ENCODE peak calls at places on chromosomes 2 and 18, in five cellular contexts. T is K562, C is GM20000, U is right lobe of liver, N is tibial nerve. D is an unnamed sample.
A peak's percentile ranks its signal among the peaks of the same experiment; 100 is the strongest.

GRCh38 chr2:241040811-241041334 is 42.5 kb downstream of the SNED1 start:
- DNase-seq in T (no peak), C (no peak), U (no peak), N (no peak), D (no peak)

GRCh38 chr2:158953926-158954763 is 14.3 kb upstream of the TANC1 start:
- DNase-seq in T (no peak), C (no peak), U (peak; percentile 78), N (peak; percentile 69), D (peak; percentile 81)

GRCh38 chr2:108621087-108621559 is 86.9 kb downstream of the LIMS1 start:
- DNase-seq in T (peak; percentile 52), C (peak; percentile 61), U (no peak), N (no peak), D (no peak)

GRCh38 chr2:7930800-7931635 is 750.8 kb upstream of the ID2 start:
- DNase-seq in T (no peak), C (no peak), U (no peak), N (no peak), D (peak; percentile 51)

GRCh38 chr2:149544692-149545091 is 42.9 kb downstream of the MMADHC start:
- DNase-seq in T (no peak), C (no peak), U (no peak), N (no peak), D (no peak)

GRCh38 chr18:48227206-48227605 is 182.0 kb downstream of the ZBTB7C start:
- DNase-seq in T (no peak), C (no peak), U (no peak), N (no peak), D (no peak)

GRCh38 chr18:44968336-44968735 is 287.6 kb downstream of the SETBP1 start:
- DNase-seq in T (no peak), C (no peak), U (no peak), N (no peak), D (no peak)

GRCh38 chr18:13524824-13525223 is 201.5 kb downstream of the FAM210A start:
- DNase-seq in T (no peak), C (no peak), U (no peak), N (no peak), D (no peak)

GRCh38 chr2:222284466-222284865 is 14.3 kb downstream of the PAX3 start:
- DNase-seq in T (no peak), C (no peak), U (no peak), N (no peak), D (no peak)

GRCh38 chr18:23683155-23683554 is 6.1 kb upstream of the LAMA3 start:
- DNase-seq in T (no peak), C (no peak), U (no peak), N (no peak), D (no peak)

GRCh38 chr2:136314240-136314639 is 196.3 kb upstream of the CXCR4 start:
- DNase-seq in T (no peak), C (no peak), U (no peak), N (no peak), D (no peak)

GRCh38 chr18:24009651-24010333 is 4.8 kb upstream of the TTC39C start:
- DNase-seq in T (no peak), C (peak; percentile 50), U (no peak), N (no peak), D (no peak)

GRCh38 chr2:185952098-185952497 is 213.5 kb downstream of the FSIP2 start:
- DNase-seq in T (no peak), C (no peak), U (no peak), N (no peak), D (no peak)

GRCh38 chr2:174059875-174060226 is 94.7 kb upstream of the SP3 start:
- DNase-seq in T (no peak), C (no peak), U (no peak), N (no peak), D (no peak)

GRCh38 chr18:23071285-23071684 is 64.0 kb upstream of the CABLES1 start:
- DNase-seq in T (no peak), C (peak; percentile 77), U (no peak), N (no peak), D (peak; percentile 23)

GRCh38 chr18:69494841-69495240 is 94.2 kb downstream of the DOK6 start:
- DNase-seq in T (no peak), C (no peak), U (no peak), N (no peak), D (no peak)

GRCh38 chr2:149507933-149508332 is 79.6 kb downstream of the MMADHC start:
- DNase-seq in T (no peak), C (no peak), U (no peak), N (no peak), D (no peak)

GRCh38 chr2:197310940-197311485 is 433 bp upstream of the ANKRD44 start:
- DNase-seq in T (no peak), C (no peak), U (no peak), N (no peak), D (no peak)

GRCh38 chr2:139609109-139609508 is 828.9 kb upstream of the NXPH2 start:
- DNase-seq in T (no peak), C (no peak), U (no peak), N (no peak), D (no peak)

GRCh38 chr2:148756292-148756975 is 111.9 kb downstream of the EPC2 start:
- DNase-seq in T (no peak), C (no peak), U (no peak), N (no peak), D (no peak)

GRCh38 chr2:111652038-111652437 is 232.0 kb downstream of the ANAPC1 start:
- DNase-seq in T (no peak), C (no peak), U (no peak), N (no peak), D (no peak)

GRCh38 chr2:228180126-228181097 is 1.1 kb downstream of the SPHKAP start:
- DNase-seq in T (no peak), C (peak; percentile 22), U (no peak), N (no peak), D (peak; percentile 39)

GRCh38 chr2:3198119-3198518 is 179.5 kb downstream of the EIPR1 start:
- DNase-seq in T (no peak), C (no peak), U (no peak), N (no peak), D (no peak)

GRCh38 chr2:105712981-105713596 is 31.6 kb upstream of the NCK2 start:
- DNase-seq in T (no peak), C (no peak), U (no peak), N (no peak), D (no peak)

GRCh38 chr2:31534636-31535035 is 46.1 kb downstream of the SRD5A2 start:
- DNase-seq in T (no peak), C (no peak), U (no peak), N (no peak), D (no peak)

GRCh38 chr2:207589143-207589542 is 36.1 kb downstream of the METTL21A start:
- DNase-seq in T (no peak), C (no peak), U (no peak), N (no peak), D (no peak)

GRCh38 chr2:134782792-134783191 is 55.6 kb upstream of the ACMSD start:
- DNase-seq in T (no peak), C (no peak), U (peak; percentile 67), N (no peak), D (no peak)

GRCh38 chr18:80253871-80254492 is 6.7 kb upstream of the PARD6G start:
- DNase-seq in T (peak; percentile 40), C (no peak), U (no peak), N (no peak), D (no peak)

GRCh38 chr2:179917272-179917671 is 55.9 kb upstream of the ZNF385B start:
- DNase-seq in T (no peak), C (no peak), U (no peak), N (no peak), D (no peak)

GRCh38 chr18:10453885-10454772 is at the start of gene APCDD1:
- DNase-seq in T (peak; percentile 20), C (no peak), U (peak; percentile 50), N (peak; percentile 70), D (peak; percentile 67)

GRCh38 chr18:76252880-76253279 is 242.2 kb downstream of the ZNF516 start:
- DNase-seq in T (no peak), C (no peak), U (no peak), N (no peak), D (no peak)

GRCh38 chr2:230866704-230867561 is 2.2 kb downstream of the ITM2C start:
- DNase-seq in T (no peak), C (no peak), U (no peak), N (no peak), D (no peak)
- TF ChIP-seq CTCF in T (no peak), C (no peak), U (no peak), N (no peak), D (no peak)

GRCh38 chr18:33755918-33756590 is 178.0 kb downstream of the ASXL3 start:
- DNase-seq in T (no peak), C (no peak), U (no peak), N (no peak), D (no peak)

GRCh38 chr18:33757037-33757436 is 179.0 kb downstream of the ASXL3 start:
- DNase-seq in T (no peak), C (no peak), U (no peak), N (no peak), D (no peak)

GRCh38 chr18:33761363-33761762 is 183.3 kb downstream of the ASXL3 start:
- DNase-seq in T (no peak), C (peak; percentile 23), U (no peak), N (no peak), D (peak; percentile 8)
- TF ChIP-seq CTCF in T (no peak), C (peak; percentile 4), U (peak; percentile 50), N (peak; percentile 20), D (peak; percentile 44)

DNA sequence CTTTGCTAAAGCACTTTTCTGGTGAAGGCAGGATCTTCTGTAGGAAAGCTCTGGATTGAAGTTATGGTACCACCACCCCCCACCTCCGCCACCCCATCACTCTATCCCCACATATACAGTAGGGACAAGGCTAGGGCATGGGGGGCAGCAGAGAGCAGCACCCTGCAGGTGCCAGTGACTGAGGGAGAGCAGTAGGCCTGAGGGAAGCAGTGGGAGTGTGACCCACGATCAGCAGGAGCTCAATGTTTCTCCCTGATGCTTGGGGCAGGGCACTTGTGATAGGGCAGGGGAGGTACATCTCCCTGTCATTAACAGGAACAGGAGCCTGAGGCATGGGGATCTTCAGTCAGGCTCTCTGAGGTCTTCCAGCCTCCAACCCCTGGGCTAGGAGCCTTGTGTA is 121.6 kb downstream of the ZFP36L2 start:
- DNase-seq in T (no peak), C (no peak), U (no peak), N (no peak), D (no peak)
- TF ChIP-seq CTCF in T (no peak), C (no peak), U (no peak), N (no peak), D (no peak)

GRCh38 chr2:22890142-22890541 is 494.8 kb upstream of the KLHL29 start:
- DNase-seq in T (no peak), C (no peak), U (no peak), N (no peak), D (no peak)

GRCh38 chr2:22897428-22897827 is 487.6 kb upstream of the KLHL29 start:
- DNase-seq in T (no peak), C (no peak), U (peak; percentile 49), N (no peak), D (no peak)

GRCh38 chr2:22900674-22901073 is 484.3 kb upstream of the KLHL29 start:
- DNase-seq in T (no peak), C (no peak), U (no peak), N (no peak), D (no peak)

GRCh38 chr2:22893773-22894517 is 491.0 kb upstream of the KLHL29 start:
- DNase-seq in T (no peak), C (no peak), U (no peak), N (no peak), D (no peak)

DNA sequence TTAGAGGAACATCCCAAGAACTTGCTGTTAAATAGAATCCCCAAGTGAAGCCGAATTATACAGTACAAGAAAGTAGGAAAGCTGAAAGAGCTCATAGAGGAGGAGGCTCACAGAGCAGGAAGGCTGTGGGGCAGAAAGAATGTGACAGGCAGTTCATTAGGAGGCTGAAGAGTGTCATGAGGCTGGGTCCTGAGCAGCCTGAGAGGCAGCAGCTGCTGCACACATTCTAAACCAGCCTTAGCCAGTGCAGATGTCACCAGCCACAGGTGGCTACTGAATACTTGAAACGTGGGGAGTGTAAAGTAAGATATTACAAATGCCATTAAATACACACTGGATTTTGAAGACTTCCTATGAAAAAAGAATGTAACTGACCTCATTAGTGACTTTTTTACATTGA is 490.2 kb upstream of the KLHL29 start:
- DNase-seq in T (no peak), C (no peak), U (no peak), N (no peak), D (no peak)
- TF ChIP-seq CTCF in T (no peak), C (no peak), U (no peak), N (no peak), D (no peak)

D was measured in heart right ventricle.